ENCODE peak calls at places on chromosomes 11 and 22, in eight cellular contexts. Z, N, H, K, Q, L, S and F are unnamed samples.

GRCh38 chr11:43542734-43543133 is 137.8 kb upstream of the HSD17B12 start:
- DNase-seq in Z (no peak), N (no peak), H (no peak), K (no peak), Q (no peak), L (no peak), S (no peak), F (no peak)

GRCh38 chr11:70005107-70005818 is 72.9 kb upstream of the ANO1 start:
- DNase-seq in Z (no peak), N (no peak), H (no peak), K (no peak), Q (no peak), L (peak), S (no peak), F (no peak)

GRCh38 chr11:126308271-126308671 is 4.4 kb downstream of the DCPS start:
- DNase-seq in Z (no peak), N (no peak), H (no peak), K (no peak), Q (no peak), L (no peak), S (no peak), F (no peak)

GRCh38 chr11:26839911-26840705 is 118.2 kb upstream of the SLC5A12 start:
- DNase-seq in Z (no peak), N (no peak), H (no peak), K (no peak), Q (no peak), L (no peak), S (no peak), F (no peak)

GRCh38 chr11:15106201-15106965 is 8.3 kb upstream of the INSC start:
- DNase-seq in Z (no peak), N (no peak), H (no peak), K (peak), Q (no peak), L (peak), S (no peak), F (no peak)

GRCh38 chr11:69546735-69547370 is 65.4 kb downstream of the LINC01488 start:
- DNase-seq in Z (no peak), N (no peak), H (peak), K (no peak), Q (no peak), L (no peak), S (peak), F (no peak)

GRCh38 chr22:25900880-25901279 is 158.9 kb downstream of the MYO18B start:
- DNase-seq in Z (peak), N (peak), H (no peak), K (no peak), Q (no peak), L (no peak), S (no peak), F (no peak)

GRCh38 chr11:57659669-57660068 is 2.1 kb downstream of the CLP1 start:
- DNase-seq in Z (peak), N (no peak), H (no peak), K (no peak), Q (no peak), L (no peak), S (no peak), F (no peak)

GRCh38 chr22:32644252-32645100 is 157.0 kb upstream of the TIMP3 start:
- DNase-seq in Z (peak), N (peak), H (peak), K (no peak), Q (no peak), L (peak), S (no peak), F (peak)

GRCh38 chr11:20093775-20094174 is 66.5 kb downstream of the DBX1 start:
- DNase-seq in Z (no peak), N (no peak), H (no peak), K (no peak), Q (peak), L (peak), S (no peak), F (no peak)

GRCh38 chr11:8369592-8370205 is 106.0 kb upstream of the LMO1 start:
- DNase-seq in Z (peak), N (no peak), H (peak), K (no peak), Q (no peak), L (no peak), S (no peak), F (no peak)

GRCh38 chr22:25961699-25962098 is 207.6 kb upstream of the SEZ6L start:
- DNase-seq in Z (no peak), N (no peak), H (no peak), K (no peak), Q (no peak), L (no peak), S (no peak), F (no peak)

GRCh38 chr11:11349870-11350325 is 3.2 kb downstream of the CSNK2A3 start:
- DNase-seq in Z (no peak), N (peak), H (no peak), K (peak), Q (peak), L (peak), S (no peak), F (peak)

GRCh38 chr11:38392176-38392575 is 1794.1 kb upstream of the RAG2 start:
- DNase-seq in Z (no peak), N (no peak), H (no peak), K (no peak), Q (no peak), L (peak), S (no peak), F (no peak)

GRCh38 chr22:47276219-47276843 is 513.9 kb downstream of the TBC1D22A start:
- DNase-seq in Z (no peak), N (no peak), H (no peak), K (no peak), Q (no peak), L (peak), S (no peak), F (no peak)

GRCh38 chr11:12678991-12679390 is 4.8 kb downstream of the TEAD1 start:
- DNase-seq in Z (no peak), N (no peak), H (no peak), K (no peak), Q (no peak), L (no peak), S (no peak), F (no peak)

GRCh38 chr11:2581151-2581930 is 118.5 kb downstream of the KCNQ1OT1 start:
- DNase-seq in Z (peak), N (peak), H (peak), K (peak), Q (no peak), L (no peak), S (no peak), F (peak)

GRCh38 chr22:39960791-39961746 is 872 bp downstream of the TMA7B start:
- DNase-seq in Z (no peak), N (no peak), H (no peak), K (no peak), Q (no peak), L (peak), S (peak), F (no peak)

GRCh38 chr11:77141034-77141433 is 13.0 kb downstream of the MYO7A start:
- DNase-seq in Z (no peak), N (no peak), H (no peak), K (no peak), Q (peak), L (peak), S (no peak), F (no peak)

GRCh38 chr11:1918436-1919315 is 827 bp upstream of the TNNT3 start:
- DNase-seq in Z (no peak), N (no peak), H (no peak), K (no peak), Q (no peak), L (no peak), S (no peak), F (no peak)

GRCh38 chr11:102985850-102986249 is 30.3 kb upstream of the MMP13 start:
- DNase-seq in Z (no peak), N (no peak), H (no peak), K (no peak), Q (no peak), L (no peak), S (no peak), F (no peak)

GRCh38 chr11:101407324-101407723 is 176.5 kb downstream of the TRPC6 start:
- DNase-seq in Z (no peak), N (no peak), H (no peak), K (no peak), Q (no peak), L (no peak), S (no peak), F (no peak)

GRCh38 chr22:20312396-20313191 is 7.3 kb downstream of the DGCR6L start:
- DNase-seq in Z (peak), N (no peak), H (peak), K (peak), Q (no peak), L (no peak), S (no peak), F (no peak)

GRCh38 chr11:34621876-34622275 is 983 bp downstream of the EHF start:
- DNase-seq in Z (no peak), N (no peak), H (no peak), K (no peak), Q (no peak), L (no peak), S (no peak), F (no peak)

GRCh38 chr22:50341977-50342650 is 1.0 kb upstream of the PPP6R2 start:
- DNase-seq in Z (peak), N (peak), H (peak), K (peak), Q (peak), L (peak), S (peak), F (peak)

GRCh38 chr11:62574363-62575057 is 819 bp upstream of the EEF1G start:
- DNase-seq in Z (peak), N (no peak), H (no peak), K (no peak), Q (peak), L (peak), S (peak), F (no peak)

GRCh38 chr11:77672276-77672675 is 34.7 kb upstream of the CLNS1A start:
- DNase-seq in Z (no peak), N (peak), H (no peak), K (no peak), Q (no peak), L (peak), S (no peak), F (no peak)

GRCh38 chr11:1763796-1764661 is at the start of gene CTSD:
- DNase-seq in Z (peak), N (peak), H (peak), K (peak), Q (peak), L (peak), S (peak), F (peak)

GRCh38 chr11:107623183-107623582 is 32.2 kb downstream of the ELMOD1 start:
- DNase-seq in Z (no peak), N (no peak), H (no peak), K (no peak), Q (no peak), L (no peak), S (no peak), F (no peak)

GRCh38 chr11:33735426-33736147 is 636 bp downstream of the CD59 start:
- DNase-seq in Z (peak), N (peak), H (no peak), K (no peak), Q (peak), L (no peak), S (peak), F (peak)

GRCh38 chr22:39155421-39155820 is 2.9 kb upstream of the CBX7 start:
- DNase-seq in Z (no peak), N (no peak), H (peak), K (no peak), Q (no peak), L (no peak), S (no peak), F (peak)

GRCh38 chr11:27088353-27088752 is 47.7 kb downstream of the BBOX1 start:
- DNase-seq in Z (no peak), N (no peak), H (no peak), K (no peak), Q (no peak), L (no peak), S (no peak), F (no peak)

GRCh38 chr22:25741692-25742626 is at the start of gene MYO18B:
- DNase-seq in Z (no peak), N (peak), H (no peak), K (no peak), Q (no peak), L (no peak), S (no peak), F (no peak)

GRCh38 chr22:33841281-33842005 is 78.8 kb downstream of the LARGE1 start:
- DNase-seq in Z (no peak), N (no peak), H (no peak), K (no peak), Q (no peak), L (no peak), S (no peak), F (no peak)

GRCh38 chr22:30314918-30315317 is 11.8 kb downstream of the TBC1D10A start:
- DNase-seq in Z (no peak), N (no peak), H (no peak), K (no peak), Q (no peak), L (no peak), S (peak), F (no peak)

GRCh38 chr11:7596975-7597391 is 76.3 kb downstream of the CYB5R2 start:
- DNase-seq in Z (no peak), N (no peak), H (no peak), K (no peak), Q (no peak), L (no peak), S (no peak), F (no peak)

GRCh38 chr11:99952816-99953215 is 734.3 kb upstream of the ARHGAP42 start:
- DNase-seq in Z (no peak), N (no peak), H (no peak), K (no peak), Q (no peak), L (peak), S (no peak), F (no peak)

GRCh38 chr11:43074810-43075209 is 237.0 kb upstream of the API5 start:
- DNase-seq in Z (no peak), N (no peak), H (no peak), K (no peak), Q (no peak), L (no peak), S (no peak), F (no peak)

GRCh38 chr22:44360686-44361381 is 48.1 kb upstream of the SHISAL1 start:
- DNase-seq in Z (peak), N (no peak), H (peak), K (peak), Q (peak), L (peak), S (no peak), F (no peak)
- TF ChIP-seq CTCF in Z (no peak), N (no peak), H (peak), K (peak), Q (no peak), L (peak), S (no peak), F (peak)

DNA sequence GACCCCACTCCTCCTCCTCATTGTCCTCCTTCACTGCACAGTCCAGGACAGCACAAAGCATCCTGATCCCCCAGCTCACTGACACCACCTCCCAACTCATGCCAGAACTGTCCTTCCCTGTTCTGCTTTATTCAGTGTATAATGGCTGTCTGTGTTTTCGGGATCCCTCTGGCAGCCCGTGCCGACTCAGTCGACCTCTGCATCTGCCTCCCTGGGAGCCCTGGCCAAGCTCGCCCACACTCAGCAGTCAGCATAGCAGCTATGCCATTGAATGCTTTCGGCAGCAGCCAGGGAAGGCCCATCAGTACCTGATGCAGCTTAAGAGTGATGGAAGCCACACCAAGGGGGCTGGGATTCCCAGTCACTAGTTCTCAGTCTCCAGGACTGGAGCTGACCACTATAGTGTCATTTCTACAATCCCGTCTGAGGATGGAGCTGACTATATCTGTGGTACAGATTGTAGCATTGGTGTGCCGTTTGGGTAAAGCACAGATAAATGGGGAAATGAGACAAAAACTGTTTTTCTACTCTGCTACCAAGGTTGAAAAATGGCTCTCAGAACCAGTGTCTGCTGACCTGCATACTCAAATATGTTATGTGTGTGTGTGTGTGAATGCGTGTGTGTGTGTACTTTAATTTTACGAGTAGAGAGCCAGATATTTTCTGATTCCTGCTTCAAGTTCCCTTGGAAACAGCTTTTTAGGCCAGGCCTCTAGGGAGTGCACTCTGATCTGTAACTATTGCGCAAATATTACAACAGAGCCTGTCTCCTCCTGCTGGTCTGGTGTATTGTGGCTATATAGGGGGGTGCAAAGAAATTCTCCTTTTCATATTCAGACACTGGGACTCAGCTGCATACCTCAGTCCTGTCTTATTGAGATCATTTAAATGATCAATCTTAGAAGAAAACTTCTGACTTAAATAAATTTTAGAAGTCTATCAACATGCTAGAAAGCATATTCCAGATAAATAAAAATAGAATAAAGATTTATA is 78.8 kb upstream of the TOP3B start:
- DNase-seq in Z (no peak), N (peak), H (no peak), K (no peak), Q (no peak), L (peak), S (no peak), F (peak)
- TF ChIP-seq CTCF in Z (no peak), N (peak), H (no peak), K (peak), Q (no peak), L (peak), S (peak), F (peak)

DNA sequence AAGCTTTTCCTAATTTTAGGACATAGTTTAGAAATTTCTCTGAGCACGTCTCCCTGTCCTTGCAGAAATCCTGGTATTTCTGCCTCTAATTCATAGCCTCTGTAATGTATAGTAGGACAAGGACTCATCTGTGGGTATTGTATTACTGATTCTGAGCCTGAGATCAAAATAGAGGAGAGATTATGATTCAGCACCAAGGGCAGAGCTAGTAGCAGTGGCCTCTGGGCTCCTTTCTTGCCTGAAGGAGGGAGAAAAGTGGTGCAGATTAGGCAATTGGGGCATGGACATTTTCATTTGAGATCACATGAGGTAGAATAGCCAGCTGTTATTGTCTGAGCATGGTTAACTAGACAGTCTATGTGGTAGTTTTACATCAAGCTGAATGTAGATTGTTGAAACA is 2.8 kb downstream of the MADD start:
- DNase-seq in Z (no peak), N (no peak), H (no peak), K (no peak), Q (no peak), L (peak), S (no peak), F (no peak)
- TF ChIP-seq CTCF in Z (no peak), N (no peak), H (no peak), K (no peak), Q (no peak), L (no peak), S (no peak), F (no peak)

GRCh38 chr11:114250180-114250579 is 46.0 kb upstream of the NNMT start:
- DNase-seq in Z (no peak), N (no peak), H (no peak), K (no peak), Q (no peak), L (no peak), S (no peak), F (no peak)

GRCh38 chr11:114254571-114255146 is 41.5 kb upstream of the NNMT start:
- DNase-seq in Z (no peak), N (no peak), H (no peak), K (no peak), Q (no peak), L (no peak), S (no peak), F (no peak)

GRCh38 chr11:114253771-114254170 is 42.4 kb upstream of the NNMT start:
- DNase-seq in Z (no peak), N (no peak), H (no peak), K (no peak), Q (no peak), L (no peak), S (no peak), F (no peak)

GRCh38 chr11:114250993-114251796 is 45.0 kb upstream of the NNMT start:
- DNase-seq in Z (no peak), N (no peak), H (no peak), K (no peak), Q (no peak), L (no peak), S (no peak), F (peak)

DNA sequence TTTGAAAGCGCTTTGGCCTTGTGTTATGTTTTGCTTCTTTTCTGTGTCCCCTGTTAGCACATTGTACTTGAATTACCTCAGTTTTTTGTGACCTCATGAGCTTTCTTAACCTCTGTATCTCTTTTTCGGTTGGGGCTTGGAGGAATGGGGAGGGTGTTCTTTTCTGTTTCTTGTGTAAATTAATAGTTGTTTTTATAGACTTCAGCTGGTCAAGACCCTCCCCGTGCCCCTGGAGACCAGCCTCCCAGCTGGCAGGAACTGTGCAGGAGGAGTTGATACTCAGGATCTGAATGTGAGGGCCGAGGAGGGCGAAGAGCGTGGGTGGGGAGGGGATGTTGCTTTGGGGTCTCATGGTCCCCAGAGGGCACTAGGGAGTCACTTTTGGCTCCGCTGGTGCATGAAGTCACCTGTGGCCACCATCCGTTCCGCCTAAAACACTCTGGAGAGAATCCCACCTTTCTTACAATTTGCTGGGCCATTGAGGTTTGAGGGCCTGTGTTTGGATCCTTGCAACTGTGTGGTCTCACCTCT is 44.3 kb upstream of the NNMT start:
- DNase-seq in Z (no peak), N (no peak), H (no peak), K (no peak), Q (no peak), L (no peak), S (no peak), F (no peak)
- TF ChIP-seq CTCF in Z (no peak), N (no peak), H (no peak), K (no peak), Q (no peak), L (no peak), S (no peak), F (no peak)

DNA sequence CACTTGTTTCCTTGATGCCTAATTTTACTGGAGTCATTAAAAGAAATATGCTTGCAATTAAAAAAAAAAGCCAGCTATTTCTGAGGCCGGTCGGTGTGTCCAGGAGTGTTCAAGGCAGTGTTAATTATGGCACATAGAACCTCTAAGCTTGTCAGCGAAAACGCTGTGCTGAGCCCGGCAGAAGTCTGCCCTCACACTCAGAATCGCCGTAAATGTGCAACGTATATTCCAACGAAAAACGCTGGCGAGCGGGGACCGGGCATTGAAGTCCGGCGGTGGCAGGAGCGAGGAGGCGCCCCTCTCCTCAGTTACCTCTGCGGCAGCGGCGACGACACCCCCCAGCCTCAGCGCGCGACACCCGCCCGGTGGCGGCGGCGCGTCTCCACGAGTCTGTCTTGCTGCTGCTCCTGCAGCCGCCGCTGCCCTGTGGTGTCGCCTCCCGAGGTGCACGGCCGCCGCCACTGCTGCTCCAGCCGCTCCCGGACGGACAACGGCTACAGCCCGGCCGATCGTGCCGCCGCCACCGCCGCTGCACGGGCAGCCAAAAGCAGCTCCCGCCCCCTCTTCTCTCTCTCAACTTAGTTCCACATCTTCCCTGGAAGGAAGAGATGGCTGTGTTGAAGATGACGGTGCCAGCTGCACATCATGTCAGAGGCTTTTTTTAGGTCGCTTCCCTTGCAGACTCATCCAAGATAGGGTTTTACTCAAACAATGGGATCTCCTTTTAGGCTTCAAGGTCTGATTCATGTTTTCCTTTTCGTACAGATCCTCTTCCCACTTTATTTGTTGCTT is 56.0 kb downstream of the JAM3 start:
- DNase-seq in Z (peak), N (peak), H (peak), K (no peak), Q (peak), L (peak), S (no peak), F (peak)
- TF ChIP-seq CTCF in Z (no peak), N (peak), H (no peak), K (no peak), Q (no peak), L (no peak), S (no peak), F (no peak)